ENCODE peak calls at places on chromosomes 6 and 20, in ten cellular contexts. L is dorsolateral prefrontal cortex, M is hepatocyte, F is cardiac fibroblast, B is BJ, C is HepG2, Q is tibial artery, X is right lobe of liver, S is psoas muscle, T is epithelial cell of esophagus. U is an unnamed sample.

GRCh38 chr6:151060096-151060741 is 179.5 kb upstream of the AKAP12 start:
- DNase-seq in L (no peak), M (peak), F (peak), B (peak), C (peak), Q (peak), X (no peak), S (no peak), T (peak), U (peak)

GRCh38 chr6:111944541-111944940 is 71.3 kb upstream of the FYN start:
- DNase-seq in L (no peak), M (no peak), F (peak), B (no peak), C (no peak), Q (no peak), X (no peak), S (no peak), T (peak), U (no peak)

GRCh38 chr20:46176744-46177378 is 58.7 kb downstream of the CD40 start:
- DNase-seq in L (no peak), M (no peak), F (no peak), B (no peak), C (no peak), Q (no peak), X (no peak), S (no peak), T (no peak), U (no peak)

GRCh38 chr20:2746636-2747265 is 53.7 kb downstream of the CPXM1 start:
- DNase-seq in L (no peak), M (no peak), F (no peak), B (no peak), C (no peak), Q (no peak), X (no peak), S (no peak), T (no peak), U (no peak)

GRCh38 chr6:684831-685636 is 7.9 kb downstream of the EXOC2 start:
- DNase-seq in L (no peak), M (no peak), F (peak), B (no peak), C (no peak), Q (no peak), X (no peak), S (no peak), T (peak), U (no peak)

GRCh38 chr20:24102290-24102689 is 113.7 kb upstream of the GGTLC1 start:
- DNase-seq in L (no peak), M (no peak), F (no peak), B (no peak), C (peak), Q (no peak), X (peak), S (no peak), T (peak), U (no peak)

GRCh38 chr20:17969884-17970409 is 1.1 kb downstream of the MGME1 start:
- DNase-seq in L (no peak), M (peak), F (peak), B (no peak), C (peak), Q (no peak), X (peak), S (peak), T (peak), U (no peak)

GRCh38 chr6:158642097-158642601 is 2.4 kb downstream of the DYNLT1 start:
- DNase-seq in L (no peak), M (peak), F (peak), B (no peak), C (no peak), Q (peak), X (no peak), S (peak), T (peak), U (peak)

GRCh38 chr6:52012582-52012981 is 74.8 kb downstream of the PKHD1 start:
- DNase-seq in L (no peak), M (no peak), F (no peak), B (no peak), C (no peak), Q (no peak), X (no peak), S (no peak), T (no peak), U (no peak)

GRCh38 chr6:111841822-111842221 is 31.4 kb downstream of the FYN start:
- DNase-seq in L (no peak), M (no peak), F (peak), B (no peak), C (no peak), Q (no peak), X (no peak), S (no peak), T (peak), U (no peak)

GRCh38 chr20:52003415-52003814 is 188.2 kb downstream of the ZFP64 start:
- DNase-seq in L (no peak), M (no peak), F (no peak), B (no peak), C (no peak), Q (no peak), X (no peak), S (no peak), T (no peak), U (no peak)

GRCh38 chr6:24359640-24360454 is 2.0 kb upstream of the DCDC2 start:
- DNase-seq in L (peak), M (peak), F (peak), B (peak), C (no peak), Q (peak), X (peak), S (peak), T (peak), U (peak)

GRCh38 chr6:165939601-165940290 is 227.9 kb downstream of the TBXT start:
- DNase-seq in L (no peak), M (no peak), F (no peak), B (no peak), C (no peak), Q (no peak), X (no peak), S (no peak), T (peak), U (no peak)

GRCh38 chr20:52004720-52005119 is 186.9 kb downstream of the ZFP64 start:
- DNase-seq in L (no peak), M (no peak), F (peak), B (peak), C (no peak), Q (no peak), X (no peak), S (no peak), T (peak), U (no peak)

GRCh38 chr6:100962466-100962865 is 81.3 kb upstream of the ASCC3 start:
- DNase-seq in L (no peak), M (no peak), F (no peak), B (no peak), C (no peak), Q (no peak), X (no peak), S (no peak), T (no peak), U (no peak)

GRCh38 chr6:7215140-7215539 is 97.9 kb downstream of the SSR1 start:
- DNase-seq in L (no peak), M (no peak), F (no peak), B (no peak), C (peak), Q (no peak), X (no peak), S (no peak), T (no peak), U (no peak)

GRCh38 chr6:73169111-73169510 is 56.2 kb downstream of the KHDC1L start:
- DNase-seq in L (no peak), M (no peak), F (peak), B (no peak), C (no peak), Q (no peak), X (no peak), S (no peak), T (no peak), U (peak)

GRCh38 chr6:160960067-160960466 is 31.5 kb upstream of the MAP3K4 start:
- DNase-seq in L (no peak), M (no peak), F (no peak), B (no peak), C (no peak), Q (no peak), X (no peak), S (no peak), T (no peak), U (no peak)

GRCh38 chr6:87407531-87407895 is 259 bp upstream of the CFAP206 start:
- DNase-seq in L (no peak), M (peak), F (peak), B (no peak), C (no peak), Q (no peak), X (no peak), S (no peak), T (peak), U (no peak)

GRCh38 chr6:34912715-34913464 is 23.8 kb downstream of the ANKS1A start:
- DNase-seq in L (no peak), M (no peak), F (peak), B (peak), C (no peak), Q (no peak), X (no peak), S (no peak), T (peak), U (no peak)

GRCh38 chr6:130882370-130882769 is 55.2 kb downstream of the SMLR1 start:
- DNase-seq in L (no peak), M (no peak), F (no peak), B (no peak), C (no peak), Q (no peak), X (no peak), S (no peak), T (no peak), U (no peak)

GRCh38 chr20:51953731-51954340 is 151.5 kb upstream of the SALL4 start:
- DNase-seq in L (no peak), M (no peak), F (no peak), B (no peak), C (no peak), Q (no peak), X (no peak), S (no peak), T (no peak), U (no peak)

GRCh38 chr6:48985025-48985424 is 478.0 kb downstream of the MMUT start:
- DNase-seq in L (no peak), M (no peak), F (no peak), B (no peak), C (no peak), Q (no peak), X (no peak), S (no peak), T (no peak), U (no peak)

GRCh38 chr6:28657756-28658465 is 132.2 kb downstream of the GPX5 start:
- DNase-seq in L (peak), M (peak), F (peak), B (peak), C (peak), Q (no peak), X (no peak), S (no peak), T (peak), U (peak)

GRCh38 chr20:38833154-38833856 is 27.8 kb downstream of the PPP1R16B start:
- DNase-seq in L (no peak), M (no peak), F (no peak), B (no peak), C (no peak), Q (no peak), X (no peak), S (no peak), T (no peak), U (no peak)

GRCh38 chr6:142885182-142885867 is 59.7 kb downstream of the HIVEP2 start:
- DNase-seq in L (no peak), M (peak), F (peak), B (peak), C (peak), Q (no peak), X (no peak), S (no peak), T (peak), U (peak)

GRCh38 chr6:110322151-110323003 is 35.8 kb downstream of the METTL24 start:
- DNase-seq in L (no peak), M (no peak), F (no peak), B (no peak), C (no peak), Q (no peak), X (no peak), S (no peak), T (no peak), U (no peak)

GRCh38 chr20:37518606-37519507 is 2.2 kb upstream of the NNAT start:
- DNase-seq in L (no peak), M (no peak), F (peak), B (no peak), C (no peak), Q (no peak), X (peak), S (no peak), T (no peak), U (no peak)

GRCh38 chr6:33439956-33440648 is 14.3 kb upstream of the ZBTB9 start:
- DNase-seq in L (no peak), M (no peak), F (no peak), B (no peak), C (no peak), Q (no peak), X (no peak), S (no peak), T (no peak), U (no peak)

GRCh38 chr6:111832833-111833418 is 40.3 kb downstream of the FYN start:
- DNase-seq in L (no peak), M (no peak), F (no peak), B (no peak), C (no peak), Q (no peak), X (no peak), S (no peak), T (no peak), U (no peak)

GRCh38 chr20:22577515-22578220 is 6.7 kb downstream of the FOXA2 start:
- DNase-seq in L (no peak), M (peak), F (no peak), B (no peak), C (peak), Q (no peak), X (no peak), S (no peak), T (no peak), U (no peak)

GRCh38 chr6:147158881-147159280 is 45.3 kb upstream of the STXBP5 start:
- DNase-seq in L (no peak), M (no peak), F (no peak), B (no peak), C (no peak), Q (no peak), X (no peak), S (no peak), T (no peak), U (no peak)

GRCh38 chr6:156866181-156866862 is 89.1 kb downstream of the ARID1B start:
- DNase-seq in L (peak), M (peak), F (no peak), B (no peak), C (no peak), Q (no peak), X (no peak), S (no peak), T (peak), U (no peak)

GRCh38 chr6:119533603-119534279 is 184.2 kb upstream of the MAN1A1 start:
- DNase-seq in L (no peak), M (no peak), F (peak), B (peak), C (no peak), Q (no peak), X (no peak), S (no peak), T (peak), U (no peak)

GRCh38 chr6:20565291-20565690 is 31.0 kb downstream of the CDKAL1 start:
- DNase-seq in L (no peak), M (no peak), F (no peak), B (no peak), C (no peak), Q (no peak), X (no peak), S (no peak), T (no peak), U (no peak)

GRCh38 chr6:20564777-20565176 is 30.5 kb downstream of the CDKAL1 start:
- DNase-seq in L (no peak), M (no peak), F (no peak), B (no peak), C (no peak), Q (no peak), X (no peak), S (no peak), T (no peak), U (no peak)

GRCh38 chr6:20563377-20563776 is 29.1 kb downstream of the CDKAL1 start:
- DNase-seq in L (no peak), M (no peak), F (no peak), B (no peak), C (no peak), Q (no peak), X (no peak), S (no peak), T (no peak), U (no peak)

GRCh38 chr6:20559924-20560551 is 25.8 kb downstream of the CDKAL1 start:
- DNase-seq in L (no peak), M (no peak), F (peak), B (no peak), C (no peak), Q (no peak), X (no peak), S (no peak), T (no peak), U (no peak)

DNA sequence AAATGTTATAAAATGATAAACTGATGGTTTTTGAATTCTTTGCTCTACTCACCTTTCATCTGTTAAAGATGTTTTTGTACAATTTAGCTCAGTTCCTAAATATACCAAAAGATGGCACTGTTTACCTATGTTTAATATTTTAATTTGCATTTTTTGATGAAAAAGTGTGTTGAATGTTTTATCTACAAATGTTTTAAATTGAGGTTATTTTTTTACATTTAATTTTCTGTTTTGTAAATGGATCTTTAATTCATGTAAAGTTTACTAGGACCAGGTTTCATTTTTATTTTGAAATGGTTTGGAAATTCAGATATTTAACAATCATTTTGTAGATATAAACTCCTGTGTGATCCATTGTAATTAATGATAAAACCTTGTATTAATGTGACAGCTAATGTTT is 30.0 kb downstream of the CDKAL1 start:
- DNase-seq in L (no peak), M (no peak), F (peak), B (no peak), C (no peak), Q (no peak), X (no peak), S (no peak), T (peak), U (no peak)
- H3K4me3 ChIP-seq in L (no peak), M (no peak), F (no peak), B (no peak), C (no peak), Q (no peak), X (no peak), S (no peak), T (no peak), U (no peak)

GRCh38 chr6:15898693-15899092 is 230.2 kb upstream of the MYLIP start:
- DNase-seq in L (no peak), M (no peak), F (no peak), B (no peak), C (no peak), Q (no peak), X (no peak), S (no peak), T (no peak), U (no peak)

GRCh38 chr6:15904651-15905376 is 224.1 kb upstream of the MYLIP start:
- DNase-seq in L (no peak), M (no peak), F (no peak), B (no peak), C (no peak), Q (no peak), X (no peak), S (no peak), T (no peak), U (no peak)

GRCh38 chr6:15905488-15906392 is 223.1 kb upstream of the MYLIP start:
- DNase-seq in L (no peak), M (no peak), F (no peak), B (no peak), C (no peak), Q (no peak), X (no peak), S (no peak), T (no peak), U (no peak)

GRCh38 chr6:15897063-15897934 is 231.6 kb upstream of the MYLIP start:
- DNase-seq in L (no peak), M (peak), F (peak), B (no peak), C (no peak), Q (no peak), X (no peak), S (peak), T (no peak), U (peak)

GRCh38 chr6:15901141-15902115 is 227.5 kb upstream of the MYLIP start:
- DNase-seq in L (no peak), M (peak), F (peak), B (no peak), C (no peak), Q (no peak), X (no peak), S (no peak), T (peak), U (no peak)
- TF ChIP-seq CTCF in L (no peak), M (no peak), F (no peak), B (no peak), C (no peak), Q (no peak), X (no peak), S (no peak), T (no peak), U (no peak)

GRCh38 chr20:45153756-45154155 is 20.9 kb upstream of the PI3 start:
- DNase-seq in L (no peak), M (no peak), F (no peak), B (no peak), C (no peak), Q (no peak), X (no peak), S (no peak), T (no peak), U (no peak)

GRCh38 chr20:45153147-45153546 is 21.6 kb upstream of the PI3 start:
- DNase-seq in L (no peak), M (no peak), F (peak), B (no peak), C (no peak), Q (no peak), X (peak), S (no peak), T (no peak), U (no peak)

GRCh38 chr20:45156728-45157127 is 18.0 kb upstream of the PI3 start:
- DNase-seq in L (no peak), M (no peak), F (no peak), B (no peak), C (no peak), Q (no peak), X (no peak), S (no peak), T (no peak), U (no peak)

GRCh38 chr20:45154183-45154582 is 20.5 kb upstream of the PI3 start:
- DNase-seq in L (no peak), M (no peak), F (peak), B (no peak), C (no peak), Q (no peak), X (no peak), S (no peak), T (no peak), U (no peak)

GRCh38 chr20:45157977-45158376 is 16.7 kb upstream of the PI3 start:
- DNase-seq in L (no peak), M (peak), F (peak), B (no peak), C (no peak), Q (no peak), X (no peak), S (no peak), T (peak), U (peak)
- H3K4me3 ChIP-seq in L (no peak), M (no peak), F (no peak), B (no peak), C (no peak), Q (no peak), X (no peak), S (no peak), T (no peak), U (no peak)

GRCh38 chr20:48921168-48921882 is at the start of gene ARFGEF2:
- DNase-seq in L (peak), M (peak), F (peak), B (no peak), C (peak), Q (peak), X (peak), S (peak), T (peak), U (peak)
- TF ChIP-seq CTCF in L (peak), M (peak), F (no peak), B (peak), C (peak), Q (no peak), X (no peak), S (no peak), T (no peak), U (no peak)

GRCh38 chr6:42103753-42104094 is 38.7 kb downstream of the C6orf132 start:
- DNase-seq in L (no peak), M (no peak), F (no peak), B (no peak), C (no peak), Q (no peak), X (no peak), S (no peak), T (no peak), U (no peak)
- H3K4me3 ChIP-seq in L (no peak), M (no peak), F (no peak), B (no peak), C (peak), Q (no peak), X (no peak), S (no peak), T (no peak), U (no peak)

DNA sequence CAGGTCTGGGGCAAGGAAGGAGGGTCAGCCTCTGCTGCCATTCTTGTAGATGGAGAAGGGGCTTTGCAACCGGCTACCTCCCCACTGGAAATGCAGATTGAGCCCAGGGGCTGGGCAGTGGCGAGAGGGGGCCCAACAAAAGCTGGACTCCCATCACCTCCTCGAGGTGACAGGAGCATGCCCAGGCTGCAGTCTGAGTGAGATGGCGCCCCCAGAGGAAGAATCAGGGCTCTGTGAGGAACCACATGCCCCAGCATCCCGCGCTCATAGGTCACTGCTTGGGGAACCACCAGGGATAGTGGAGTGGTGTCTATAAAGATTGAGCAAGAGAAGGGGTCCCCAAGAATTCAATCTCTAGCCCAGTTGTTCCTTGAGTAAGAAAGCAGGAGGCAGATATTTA is 31.6 kb upstream of the NEDD9 start:
- DNase-seq in L (no peak), M (no peak), F (no peak), B (no peak), C (no peak), Q (no peak), X (no peak), S (no peak), T (no peak), U (no peak)
- TF ChIP-seq CTCF in L (no peak), M (no peak), F (no peak), B (no peak), C (no peak), Q (no peak), X (no peak), S (no peak), T (no peak), U (peak)